ENCODE peak calls at places on chromosomes 7 and 10, in ten cellular contexts. U is NCI-H345; J is NCI-H2081 treated with DMSO at 0.1 percent for 48 hours; B is pancreas; Y is endodermal cell; P is activated CD8-positive, alpha-beta T cell treated with anti-CD3 and anti-CD28 coated beads for 36 hours; W is activated CD4-positive, alpha-beta T cell treated with anti-CD3 and anti-CD28 coated beads, Interleukin-2, amount 50 U/mL, for 1 hour; I is activated CD8-positive, alpha-beta memory T cell treated with anti-CD3 and anti-CD28 coated beads, Interleukin-2, amount 50 U/mL, for 4 hours; O is NCI-H1417; Q is occipital lobe. G is an unnamed sample.

GRCh38 chr7:149670288-149670687 is 103.1 kb downstream of the ZNF467 start:
- DNase-seq in U (peak; percentile 31), W (no peak), Q (peak; percentile 12), P (no peak), I (no peak), J (peak; percentile 67), O (no peak), B (no peak), Y (no peak), G (no peak)

GRCh38 chr10:124025638-124026336 is 67.6 kb downstream of the CHST15 start:
- DNase-seq in I (no peak), U (no peak), Q (no peak), J (no peak), O (peak; percentile 1), W (no peak), B (no peak), Y (peak; percentile 67), P (peak; percentile 21), G (no peak)

GRCh38 chr7:90595341-90595800 is 750 bp upstream of the CDK14 start:
- DNase-seq in Q (no peak), B (no peak), W (no peak), O (peak; percentile 83), Y (peak; percentile 60), U (no peak), I (no peak), J (no peak), P (no peak), G (no peak)

GRCh38 chr7:155709453-155709852 is 65.0 kb downstream of the RBM33 start:
- DNase-seq in B (no peak), O (no peak), Q (no peak), I (no peak), Y (no peak), U (no peak), P (no peak), J (no peak), W (no peak), G (no peak)

GRCh38 chr7:44134943-44135628 is 6.0 kb downstream of the MYL7 start:
- DNase-seq in Q (no peak), I (no peak), U (no peak), J (no peak), W (no peak), Y (no peak), P (no peak), O (no peak), B (no peak), G (no peak)

GRCh38 chr7:70457477-70458194 is 674.3 kb upstream of the GALNT17 start:
- DNase-seq in Q (no peak), W (no peak), O (no peak), B (no peak), P (no peak), I (no peak), Y (no peak), J (no peak), U (no peak), G (no peak)

GRCh38 chr7:116327135-116327534 is 116.8 kb downstream of the TES start:
- DNase-seq in B (no peak), J (no peak), P (no peak), O (no peak), Y (no peak), U (no peak), Q (no peak), I (no peak), W (no peak), G (no peak)

GRCh38 chr7:158454631-158455030 is 133.0 kb downstream of the PTPRN2 start:
- DNase-seq in W (no peak), Y (peak; percentile 3), J (no peak), O (no peak), B (no peak), Q (no peak), I (no peak), P (no peak), U (no peak), G (no peak)

GRCh38 chr7:21526007-21526406 is 16.8 kb upstream of the DNAH11 start:
- DNase-seq in Q (no peak), W (no peak), I (no peak), B (no peak), U (no peak), P (no peak), O (no peak), Y (no peak), J (no peak), G (no peak)

GRCh38 chr10:69312537-69312936 is 34.2 kb downstream of the HK1 start:
- DNase-seq in Q (no peak), O (no peak), U (no peak), Y (no peak), W (no peak), I (no peak), B (no peak), P (no peak), J (no peak), G (no peak)

GRCh38 chr10:72170263-72170662 is 45.5 kb upstream of the ANAPC16 start:
- DNase-seq in O (no peak), I (no peak), Y (no peak), Q (no peak), P (no peak), J (no peak), W (no peak), B (no peak), U (no peak), G (peak; percentile 50)

GRCh38 chr10:127345231-127345965 is 149.0 kb upstream of the INSYN2A start:
- DNase-seq in U (peak; percentile 62), Y (no peak), P (no peak), J (no peak), B (no peak), O (no peak), W (no peak), Q (no peak), I (no peak), G (no peak)

G was measured in PC-9.